ENCODE peak calls at places on chromosomes 3 and 15, in eight cellular contexts. C is cardiac muscle cell, X is esophagus muscularis mucosa, K is AG04450, W is suprapubic skin, Q is Peyer's patch, J is GM12878, V is neural progenitor cell. H is an unnamed sample. For H3K27me3, the result is how much of the 10 kb centered on the place peaks cover.

GRCh38 chr15:101264011-101264410 is 12.2 kb upstream of the CHSY1 start:
- DNase-seq in W (no peak), X (no peak), J (peak), V (no peak), C (peak), Q (no peak), K (no peak), H (no peak)

GRCh38 chr15:97729270-97729669 is 231.2 kb upstream of the ARRDC4 start:
- DNase-seq in Q (no peak), J (no peak), X (no peak), K (no peak), V (peak), W (no peak), C (no peak), H (no peak)

GRCh38 chr15:90044191-90044590 is 43.1 kb downstream of the ZNF710 start:
- DNase-seq in J (no peak), Q (no peak), W (no peak), X (no peak), V (no peak), K (no peak), C (no peak), H (no peak)

GRCh38 chr3:155161630-155162292 is 81.6 kb downstream of the MME start:
- DNase-seq in C (no peak), Q (no peak), V (no peak), J (no peak), W (no peak), X (no peak), K (no peak), H (no peak)

GRCh38 chr15:101433396-101433795 is 56.1 kb downstream of the PCSK6 start:
- DNase-seq in J (no peak), K (no peak), C (no peak), W (no peak), V (no peak), Q (no peak), X (no peak), H (no peak)

GRCh38 chr3:194690501-194691372 is 5.1 kb downstream of the FAM43A start:
- DNase-seq in K (no peak), W (no peak), C (peak), J (no peak), X (no peak), Q (no peak), V (no peak), H (no peak)

GRCh38 chr15:77966540-77967290 is 110.8 kb downstream of the TBC1D2B start:
- DNase-seq in X (no peak), Q (peak), C (peak), W (peak), J (no peak), K (peak), V (peak), H (no peak)

GRCh38 chr3:125165189-125165947 is 47.2 kb downstream of the SLC12A8 start:
- DNase-seq in K (no peak), W (no peak), V (peak), X (no peak), C (peak), J (no peak), Q (no peak), H (no peak)

GRCh38 chr15:55402707-55403106 is 5.5 kb downstream of the CCPG1 start:
- DNase-seq in C (peak), V (no peak), X (no peak), J (no peak), K (no peak), W (no peak), Q (no peak), H (no peak)

GRCh38 chr15:59686389-59686788 is 2.7 kb downstream of the BNIP2 start:
- DNase-seq in K (no peak), Q (peak), C (no peak), W (no peak), X (no peak), V (no peak), J (peak), H (no peak)
- H3K4me3 ChIP-seq in K (no peak), Q (no peak), C (no peak), W (peak), X (no peak), V (no peak), J (peak), H (no peak)

DNA sequence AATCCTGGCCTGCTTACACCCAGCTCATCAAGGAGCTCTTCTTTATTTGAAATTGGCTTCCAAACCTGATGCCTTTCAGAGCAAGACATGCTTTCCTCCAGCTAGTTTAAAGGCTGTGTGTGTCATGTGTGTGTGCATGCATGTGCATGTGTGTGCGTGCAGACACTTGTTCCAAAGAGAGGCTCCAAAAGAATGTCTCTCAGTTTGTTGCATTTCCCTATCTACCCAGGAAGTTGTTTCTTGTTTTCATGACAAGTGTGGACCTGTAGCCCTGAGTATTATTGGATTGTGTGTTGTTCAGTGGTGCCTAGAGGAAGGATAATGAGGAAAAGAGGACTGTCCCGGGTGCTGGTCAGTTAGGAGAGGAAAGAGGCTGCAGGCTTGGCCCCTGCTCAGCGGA is 240.0 kb downstream of the THSD4 start:
- DNase-seq in K (no peak), C (no peak), J (no peak), X (no peak), W (no peak), V (no peak), Q (no peak), H (no peak)
- H3K27ac ChIP-seq in K (no peak), C (no peak), J (no peak), X (no peak), W (no peak), V (no peak), Q (no peak), H (no peak)

GRCh38 chr3:184505479-184505878 is 56.1 kb upstream of the EPHB3 start:
- DNase-seq in V (no peak), K (no peak), C (no peak), J (no peak), Q (no peak), W (no peak), X (no peak), H (no peak)

GRCh38 chr3:184506579-184506978 is 55.0 kb upstream of the EPHB3 start:
- DNase-seq in K (no peak), J (no peak), X (peak), V (no peak), C (no peak), Q (no peak), W (no peak), H (no peak)

GRCh38 chr3:184502123-184502667 is 59.4 kb upstream of the EPHB3 start:
- DNase-seq in V (no peak), W (no peak), X (no peak), Q (no peak), K (no peak), C (no peak), J (no peak), H (no peak)

GRCh38 chr3:184505053-184505452 is 56.5 kb upstream of the EPHB3 start:
- DNase-seq in J (no peak), X (no peak), C (peak), K (no peak), Q (no peak), V (no peak), W (no peak), H (no peak)

DNA sequence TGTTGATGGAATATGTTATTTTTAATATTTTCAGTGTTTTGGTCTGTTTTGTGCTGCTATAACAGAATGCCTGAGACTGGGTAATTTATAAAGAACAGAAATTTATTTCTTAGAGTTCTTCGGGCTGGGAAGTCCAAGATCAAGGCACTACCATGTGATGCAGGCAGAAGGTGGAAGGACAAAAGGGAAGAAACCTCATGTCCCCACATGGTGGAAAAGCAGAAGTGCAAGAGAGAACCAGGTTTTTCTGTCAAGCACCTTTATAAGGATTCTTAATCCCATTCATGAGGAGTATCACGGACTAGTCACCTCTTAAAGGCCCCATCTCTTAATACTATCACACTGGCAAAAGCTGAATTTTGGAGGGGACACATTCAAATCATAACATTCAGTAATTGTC is 57.9 kb upstream of the EPHB3 start:
- DNase-seq in J (no peak), C (no peak), V (no peak), Q (no peak), W (no peak), X (no peak), K (no peak), H (no peak)
- H3K27me3 ChIP-seq in J (under half), C (under half), V (under half), Q (under half), W (under half), X (under half), K (under half), H (under half)

GRCh38 chr3:179347108-179347382 is 464 bp upstream of the MFN1 start:
- DNase-seq in V (no peak), C (no peak), X (no peak), J (no peak), W (no peak), Q (no peak), K (no peak), H (no peak)
- H3K4me3 ChIP-seq in V (peak), C (peak), X (peak), J (peak), W (peak), Q (peak), K (peak), H (peak)

GRCh38 chr15:74240002-74240568 is 4.0 kb downstream of the CCDC33 start:
- DNase-seq in Q (peak), J (no peak), V (no peak), C (peak), W (no peak), K (no peak), X (no peak), H (no peak)
- H3K27ac ChIP-seq in Q (no peak), J (no peak), V (no peak), C (no peak), W (no peak), K (no peak), X (no peak), H (no peak)

DNA sequence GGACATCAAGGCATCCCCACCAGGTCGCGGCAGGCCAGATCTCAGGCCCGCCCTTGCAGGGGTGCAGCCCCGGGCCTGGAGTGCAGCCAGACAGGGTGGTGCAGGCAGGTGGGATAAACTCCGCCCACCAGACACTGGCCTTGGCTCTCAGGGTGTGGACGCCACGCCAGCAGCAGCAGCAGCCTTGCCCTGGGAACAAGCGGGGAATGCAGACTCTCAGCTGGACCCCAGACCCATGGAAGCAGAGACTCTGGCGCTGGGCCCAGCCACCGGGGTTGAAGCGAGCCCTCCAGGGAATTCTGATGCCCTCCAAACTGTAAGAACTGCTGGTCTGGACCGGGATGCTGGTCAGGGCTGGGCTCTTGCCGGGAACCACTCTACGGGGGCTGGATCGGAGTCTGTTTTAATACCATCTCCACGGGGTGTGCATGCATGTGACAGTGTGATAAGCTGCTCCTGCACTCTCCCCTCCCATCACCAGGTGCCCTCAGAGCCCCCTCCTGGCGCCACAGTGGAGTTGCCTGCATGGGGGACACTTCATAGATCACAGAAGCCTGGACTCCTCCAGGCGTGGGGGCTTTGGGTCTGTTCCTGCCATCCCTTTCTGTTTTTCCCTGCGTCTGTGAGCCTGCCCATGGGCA is 142.7 kb downstream of the NSMCE3 start:
- DNase-seq in W (no peak), K (no peak), V (peak), Q (no peak), C (no peak), X (no peak), J (no peak), H (no peak)
- H3K27me3 ChIP-seq in W (under half), K (under half), V (under half), Q (under half), C (under half), X (under half), J (under half), H (under half)

H was measured in CD4-positive, alpha-beta memory T cell.